ENCODE peak calls at places on chromosomes 16 and 17, in four cellular contexts. B is heart right ventricle, M is sigmoid colon, P is transverse colon. S is an unnamed sample. For H3K36me3, the result is how much of the 10 kb centered on the place peaks cover.

GRCh38 chr17:73625006-73625405 is 19.2 kb downstream of the SDK2 start:
- DNase-seq in P (no peak), B (no peak), M (no peak), S (no peak)

GRCh38 chr16:30893082-30893743 is 664 bp downstream of the BCL7C start:
- DNase-seq in B (no peak), P (no peak), M (no peak), S (peak)

GRCh38 chr16:22265351-22265750 is 31.9 kb upstream of the POLR3E start:
- DNase-seq in M (no peak), P (no peak), B (no peak), S (no peak)

GRCh38 chr17:66437466-66438026 is 135.1 kb downstream of the PRKCA start:
- DNase-seq in B (no peak), P (no peak), M (no peak), S (no peak)

GRCh38 chr17:83073389-83074063 is 5.9 kb upstream of the METRNL start:
- DNase-seq in B (no peak), M (no peak), P (peak), S (no peak)

GRCh38 chr17:74185786-74186185 is 17.7 kb upstream of the RPL38 start:
- DNase-seq in B (no peak), P (no peak), M (no peak), S (no peak)

GRCh38 chr16:84279871-84280270 is 14.8 kb upstream of the WFDC1 start:
- DNase-seq in M (no peak), B (no peak), P (no peak), S (no peak)

GRCh38 chr17:29561541-29562517 is 5.0 kb downstream of the ABHD15 start:
- DNase-seq in B (peak), P (peak), M (peak), S (peak)

GRCh38 chr17:77054926-77055325 is 85.8 kb upstream of the SEC14L1 start:
- DNase-seq in P (no peak), M (no peak), B (no peak), S (peak)

GRCh38 chr16:88991813-88992350 is 14.9 kb upstream of the CBFA2T3 start:
- DNase-seq in P (no peak), M (no peak), B (no peak), S (no peak)

GRCh38 chr17:18920911-18921441 is 31.0 kb upstream of the SLC5A10 start:
- DNase-seq in M (no peak), P (peak), B (no peak), S (no peak)

GRCh38 chr16:16080465-16081065 is 131.1 kb downstream of the ABCC1 start:
- DNase-seq in B (no peak), M (no peak), P (no peak), S (no peak)

GRCh38 chr16:14301150-14302030 is 230.3 kb downstream of the MRTFB start:
- DNase-seq in P (peak), B (peak), M (peak), S (peak)

GRCh38 chr16:7233963-7234362 is 98.7 kb upstream of the RBFOX1 start:
- DNase-seq in P (no peak), B (no peak), M (no peak), S (peak)

GRCh38 chr16:82630688-82631087 is 3.9 kb downstream of the CDH13 start:
- DNase-seq in M (peak), B (no peak), P (no peak), S (no peak)

GRCh38 chr16:30122621-30123160 is 329 bp downstream of the MAPK3 start:
- DNase-seq in B (no peak), M (no peak), P (no peak), S (no peak)

GRCh38 chr17:31195305-31195704 is 100.5 kb downstream of the NF1 start:
- DNase-seq in B (no peak), M (no peak), P (no peak), S (no peak)

DNA sequence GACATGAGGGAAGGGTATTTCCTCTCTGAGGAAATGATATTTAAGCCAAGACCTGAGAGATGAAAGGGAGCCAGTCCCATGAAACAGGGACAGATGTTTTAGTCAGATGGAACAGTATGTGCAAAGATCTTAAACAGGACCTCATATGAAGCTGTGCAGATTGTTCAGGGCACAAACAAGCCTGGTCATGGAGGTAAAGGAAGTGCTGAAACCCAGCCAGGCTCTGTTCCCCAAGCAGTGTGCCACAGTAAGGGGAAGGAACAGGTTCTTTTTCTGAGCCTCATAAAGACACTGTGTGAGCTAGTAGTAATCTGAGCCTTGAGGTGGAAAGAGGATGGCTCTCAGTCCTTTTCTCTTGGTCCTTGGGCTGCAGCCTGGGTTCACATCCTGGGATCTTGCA is 159.9 kb downstream of the ANKFN1 start:
- DNase-seq in P (no peak), M (no peak), B (no peak), S (no peak)
- H3K36me3 ChIP-seq in P (under half), M (under half), B (under half), S (under half)

GRCh38 chr17:80872011-80872929 is 119.4 kb upstream of the CHMP6 start:
- DNase-seq in M (peak), P (no peak), B (peak), S (peak)
- H3K27ac ChIP-seq in M (no peak), P (no peak), B (no peak), S (peak)

GRCh38 chr17:63700528-63701441 is 860 bp upstream of the LIMD2 start:
- DNase-seq in M (peak), B (peak), P (peak), S (peak)
- TF ChIP-seq CTCF in M (peak), B (peak), P (no peak), S (peak)

DNA sequence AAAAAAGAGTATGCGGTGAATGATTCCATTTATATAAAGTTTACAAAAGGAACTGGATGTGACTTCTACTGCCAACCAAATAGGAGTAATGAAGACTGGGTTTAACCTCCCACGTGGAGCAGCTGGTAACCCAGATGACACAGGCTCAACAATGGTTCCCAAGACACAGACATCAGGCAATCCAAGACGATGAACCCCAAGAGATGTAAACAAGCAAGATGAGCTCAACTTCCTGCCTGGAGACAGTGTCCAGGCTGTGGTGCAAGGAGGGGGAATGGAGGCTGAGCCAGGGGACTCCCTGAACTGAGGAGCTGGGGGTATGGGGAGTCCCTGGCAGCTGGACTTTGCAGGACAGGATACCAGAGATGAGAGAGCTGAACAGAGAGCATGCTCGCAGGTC is 104.7 kb downstream of the LITAF start:
- DNase-seq in P (no peak), B (no peak), M (no peak), S (no peak)
- H3K36me3 ChIP-seq in P (under half), B (under half), M (under half), S (under half)

DNA sequence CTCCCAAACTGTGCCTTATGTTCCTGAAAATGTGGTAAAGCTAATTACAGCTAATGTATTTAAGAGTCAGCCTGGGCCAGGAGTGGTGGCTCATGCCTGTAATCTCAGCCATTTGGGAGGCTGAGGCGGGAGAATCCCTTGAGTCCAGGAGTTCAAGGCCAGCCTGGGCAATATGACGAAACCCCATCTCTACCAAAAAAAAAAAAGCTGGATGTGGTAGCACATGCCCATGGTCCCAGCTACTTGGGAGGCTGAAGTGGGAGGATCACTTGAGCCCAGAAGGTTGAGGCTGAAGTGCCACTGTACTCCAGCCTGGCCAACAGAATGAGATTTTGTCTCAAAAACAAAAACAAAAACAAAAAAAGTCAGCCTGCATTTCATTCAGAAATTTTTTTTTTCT is 33.2 kb upstream of the C17orf78 start:
- DNase-seq in P (no peak), B (no peak), M (no peak), S (no peak)
- H3K27ac ChIP-seq in P (no peak), B (no peak), M (no peak), S (no peak)

GRCh38 chr16:69105501-69106361 is at the start of gene HAS3:
- DNase-seq in P (peak), M (no peak), B (no peak), S (peak)
- TF ChIP-seq CTCF in P (no peak), M (no peak), B (peak), S (peak)

GRCh38 chr17:78793968-78794367 is 11.9 kb upstream of the CYTH1 start:
- DNase-seq in B (no peak), P (no peak), M (no peak), S (no peak)

GRCh38 chr17:78795241-78795640 is 13.2 kb upstream of the CYTH1 start:
- DNase-seq in B (no peak), M (no peak), P (no peak), S (no peak)

GRCh38 chr17:78796134-78796900 is 14.2 kb upstream of the CYTH1 start:
- DNase-seq in B (no peak), P (no peak), M (no peak), S (no peak)

GRCh38 chr17:78793415-78793814 is 11.3 kb upstream of the CYTH1 start:
- DNase-seq in B (no peak), P (no peak), M (no peak), S (no peak)

DNA sequence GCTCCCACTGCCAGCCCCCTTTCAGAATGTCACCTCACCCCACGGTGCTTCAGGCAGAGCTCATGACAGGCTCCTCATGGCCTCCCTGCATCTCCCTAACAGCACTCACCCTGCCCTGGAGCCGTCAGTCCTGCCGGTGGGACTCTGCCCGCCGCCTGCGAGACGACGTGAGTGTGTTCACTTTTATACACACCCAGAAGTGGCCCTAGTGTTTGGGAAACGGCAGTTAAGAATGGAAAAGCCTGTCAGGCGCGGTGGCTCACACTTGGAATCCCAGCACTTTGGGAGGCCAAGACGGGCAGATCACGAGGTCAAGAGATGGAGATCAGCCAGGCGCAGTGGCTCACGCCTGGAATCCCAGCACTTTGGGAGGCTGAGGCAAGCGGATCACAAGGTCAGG is 12.3 kb upstream of the CYTH1 start:
- DNase-seq in M (no peak), P (no peak), B (no peak), S (no peak)
- H3K36me3 ChIP-seq in M (under half), P (under half), B (half or more), S (under half)

DNA sequence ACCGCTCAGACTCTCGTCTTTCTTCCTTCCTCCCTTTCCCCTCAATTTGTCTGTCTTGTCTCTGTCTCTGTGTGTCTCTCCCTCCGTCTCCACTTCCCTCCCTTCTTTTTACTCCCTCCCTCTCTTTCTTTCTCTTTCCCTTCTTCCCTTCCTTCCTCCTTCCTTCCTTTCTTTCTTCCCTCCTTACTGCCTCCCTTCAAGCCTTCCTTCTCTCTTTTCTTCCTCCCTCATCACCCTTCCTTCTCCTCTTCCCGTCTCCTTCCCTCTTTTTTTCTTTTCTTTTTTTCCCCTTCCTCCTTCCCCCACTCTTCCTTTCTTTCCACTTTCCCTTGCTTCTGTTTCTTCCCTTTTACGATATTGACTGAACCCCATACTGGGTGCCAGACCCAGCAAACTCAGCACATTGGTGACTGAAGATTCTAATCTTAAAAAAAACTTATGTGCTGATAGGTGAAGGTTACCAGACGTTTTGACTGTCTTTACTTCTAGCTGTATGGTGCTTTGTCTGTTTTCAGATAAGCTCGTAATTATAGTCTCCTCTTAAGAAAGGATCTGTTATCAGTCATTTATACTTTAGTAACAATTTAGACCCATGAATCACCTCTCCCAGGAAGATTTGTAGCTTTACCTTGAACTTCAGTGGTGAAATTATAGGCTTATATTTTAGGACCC is 481 bp upstream of the BRD7 start:
- DNase-seq in M (no peak), B (no peak), P (no peak), S (no peak)
- H3K27ac ChIP-seq in M (peak), B (no peak), P (peak), S (no peak)

GRCh38 chr17:37609170-37610040 is at the start of gene SYNRG:
- DNase-seq in P (peak), M (peak), B (peak), S (peak)
- TF ChIP-seq CTCF in P (peak), M (peak), B (peak), S (peak)